ENCODE peak calls at places on chromosomes 2 and 18, in six cellular contexts. D, M, R, S, F and E are unnamed samples.

GRCh38 chr2:1685078-1685956 is 59.0 kb downstream of the PXDN start:
- DNase-seq in D (no peak), M (no peak), R (no peak), S (no peak), F (no peak), E (no peak)

GRCh38 chr2:195106681-195107380 is 550.2 kb upstream of the SLC39A10 start:
- DNase-seq in D (no peak), M (no peak), R (no peak), S (no peak), F (no peak), E (no peak)

GRCh38 chr2:203492965-203493364 is 42.1 kb downstream of the RAPH1 start:
- DNase-seq in D (no peak), M (no peak), R (no peak), S (no peak), F (no peak), E (no peak)

GRCh38 chr18:56890632-56891031 is 239.5 kb downstream of the WDR7 start:
- DNase-seq in D (no peak), M (no peak), R (no peak), S (no peak), F (peak), E (no peak)

GRCh38 chr2:239361311-239361642 is 39.5 kb downstream of the HDAC4 start:
- DNase-seq in D (no peak), M (no peak), R (no peak), S (peak), F (no peak), E (no peak)

GRCh38 chr18:76260941-76261472 is 234.0 kb downstream of the ZNF516 start:
- DNase-seq in D (no peak), M (no peak), R (no peak), S (peak), F (no peak), E (no peak)

GRCh38 chr2:191728710-191729597 is 51.0 kb downstream of the NABP1 start:
- DNase-seq in D (peak), M (no peak), R (no peak), S (no peak), F (peak), E (no peak)

GRCh38 chr2:75006041-75006440 is 47.6 kb downstream of the POLE4 start:
- DNase-seq in D (no peak), M (no peak), R (no peak), S (no peak), F (no peak), E (no peak)

GRCh38 chr2:183243760-183244159 is 119.5 kb downstream of the NUP35 start:
- DNase-seq in D (no peak), M (no peak), R (no peak), S (no peak), F (no peak), E (no peak)

GRCh38 chr18:24014986-24015896 is 687 bp downstream of the TTC39C start:
- DNase-seq in D (peak), M (peak), R (no peak), S (peak), F (peak), E (peak)

GRCh38 chr2:155431004-155431507 is 732.6 kb downstream of the KCNJ3 start:
- DNase-seq in D (no peak), M (no peak), R (no peak), S (no peak), F (no peak), E (no peak)

GRCh38 chr2:27811768-27812167 is 40.2 kb downstream of the MRPL33 start:
- DNase-seq in D (no peak), M (no peak), R (no peak), S (no peak), F (no peak), E (no peak)

GRCh38 chr2:182666674-182667320 is 49.3 kb upstream of the DNAJC10 start:
- DNase-seq in D (no peak), M (no peak), R (no peak), S (peak), F (peak), E (no peak)

GRCh38 chr2:24182507-24182906 is 7.7 kb downstream of the FAM228A start:
- DNase-seq in D (no peak), M (no peak), R (no peak), S (no peak), F (no peak), E (no peak)

GRCh38 chr2:45009303-45009927 is at the start of gene SIX2:
- DNase-seq in D (peak), M (peak), R (no peak), S (peak), F (peak), E (peak)

DNA sequence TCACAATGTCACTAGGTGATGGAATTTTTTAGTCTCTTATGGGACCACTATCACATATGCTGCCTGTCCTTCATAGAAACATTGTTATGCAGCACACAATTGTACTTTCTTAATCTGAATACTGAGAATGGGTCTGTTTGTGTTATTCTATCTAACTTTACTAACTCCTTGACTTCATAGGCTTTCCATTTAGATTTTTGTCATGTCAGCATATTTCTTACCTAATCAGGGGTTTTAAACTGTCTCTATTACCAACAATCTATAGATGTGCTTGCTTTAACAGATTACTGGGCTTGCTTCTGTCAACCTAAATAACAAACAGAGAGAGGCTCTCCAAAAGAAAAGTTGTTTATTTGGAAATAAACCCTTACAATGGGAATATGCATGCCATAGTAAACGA is 289.6 kb upstream of the ZNF804A start:
- DNase-seq in D (no peak), M (no peak), R (no peak), S (no peak), F (no peak), E (no peak)
- TF ChIP-seq CTCF in D (no peak), M (no peak), R (no peak), S (no peak), F (no peak), E (no peak)

GRCh38 chr18:50280707-50281294 is 522 bp downstream of the MBD1 start:
- DNase-seq in D (no peak), M (no peak), R (no peak), S (no peak), F (no peak), E (no peak)

GRCh38 chr18:50281972-50282520 is 723 bp upstream of the MBD1 start:
- DNase-seq in D (no peak), M (no peak), R (no peak), S (no peak), F (no peak), E (no peak)

GRCh38 chr18:50282521-50283335 is 1.4 kb upstream of the MBD1 start:
- DNase-seq in D (no peak), M (no peak), R (no peak), S (no peak), F (no peak), E (no peak)

GRCh38 chr18:50279752-50280151 is 1.6 kb downstream of the MBD1 start:
- DNase-seq in D (no peak), M (no peak), R (no peak), S (no peak), F (no peak), E (no peak)

GRCh38 chr18:50281295-50281971 is at the start of gene MBD1:
- DNase-seq in D (peak), M (peak), R (peak), S (peak), F (peak), E (peak)
- TF ChIP-seq CTCF in D (no peak), M (no peak), R (peak), S (peak), F (no peak), E (peak)

GRCh38 chr18:72458256-72458655 is 85.9 kb downstream of the CBLN2 start:
- DNase-seq in D (no peak), M (no peak), R (no peak), S (no peak), F (no peak), E (no peak)
- TF ChIP-seq CTCF in D (no peak), M (no peak), R (no peak), S (no peak), F (no peak), E (no peak)

GRCh38 chr2:4110273-4110672 is 406.9 kb downstream of the DCDC2C start:
- DNase-seq in D (no peak), M (no peak), R (no peak), S (no peak), F (no peak), E (no peak)
- TF ChIP-seq CTCF in D (peak), M (no peak), R (no peak), S (peak), F (no peak), E (no peak)

DNA sequence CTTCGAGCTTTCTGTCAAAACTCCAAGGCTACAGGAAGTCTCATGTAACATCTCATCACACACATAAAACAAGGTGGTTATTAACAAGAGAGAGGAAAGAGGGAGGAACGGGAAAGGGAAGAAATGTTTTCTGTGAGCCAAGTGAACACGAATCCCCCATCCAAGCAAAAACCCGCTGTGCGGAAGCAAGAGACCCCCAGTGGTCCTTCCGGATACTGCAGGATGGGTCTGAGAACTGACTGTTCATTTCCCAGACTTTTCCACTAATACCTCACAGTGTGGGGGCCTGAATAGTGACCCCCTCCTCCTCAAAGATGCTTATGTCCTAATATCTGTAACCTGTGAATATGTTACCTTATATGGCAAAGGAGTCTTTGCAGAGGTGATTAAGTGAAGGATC is 19.0 kb upstream of the DIPK1C start:
- DNase-seq in D (peak), M (no peak), R (no peak), S (peak), F (no peak), E (no peak)
- TF ChIP-seq CTCF in D (peak), M (no peak), R (peak), S (peak), F (peak), E (no peak)

DNA sequence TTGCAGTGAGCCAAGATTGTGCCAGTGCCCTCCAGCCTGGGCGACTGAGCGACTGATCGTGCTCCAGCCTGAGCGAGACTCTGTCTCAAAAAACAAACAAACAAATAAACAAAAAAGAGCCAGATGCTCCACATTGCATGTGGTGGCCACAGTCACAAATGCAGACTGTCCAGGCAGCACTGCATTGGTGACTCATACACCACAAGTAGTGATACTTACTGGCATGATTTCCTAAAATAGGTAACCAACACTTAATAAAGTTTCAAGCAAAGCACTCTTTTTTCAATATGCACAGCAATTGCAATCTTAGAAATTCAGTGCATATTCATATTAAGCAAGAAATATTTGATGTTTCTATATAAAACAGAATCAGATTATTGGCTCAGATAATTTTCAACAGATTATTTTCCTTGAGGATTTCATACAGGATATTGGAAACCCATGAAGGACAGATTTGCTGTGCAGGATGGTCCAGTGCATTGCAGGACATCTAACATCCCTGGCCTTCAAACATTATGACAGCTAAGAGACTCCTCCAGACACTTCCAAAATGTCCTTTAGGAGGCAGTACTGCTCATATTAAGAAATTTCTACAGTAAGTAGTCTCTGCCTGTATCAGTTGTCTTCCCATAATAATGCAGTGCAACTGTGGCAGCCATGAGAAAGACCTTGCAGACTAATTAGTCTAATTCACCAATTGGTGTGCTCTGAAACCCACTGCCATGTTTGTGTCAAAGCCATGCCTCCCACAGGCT is 10.5 kb upstream of the SLC1A4 start:
- DNase-seq in D (peak), M (no peak), R (no peak), S (no peak), F (peak), E (no peak)
- TF ChIP-seq CTCF in D (peak), M (no peak), R (peak), S (peak), F (peak), E (no peak)

DNA sequence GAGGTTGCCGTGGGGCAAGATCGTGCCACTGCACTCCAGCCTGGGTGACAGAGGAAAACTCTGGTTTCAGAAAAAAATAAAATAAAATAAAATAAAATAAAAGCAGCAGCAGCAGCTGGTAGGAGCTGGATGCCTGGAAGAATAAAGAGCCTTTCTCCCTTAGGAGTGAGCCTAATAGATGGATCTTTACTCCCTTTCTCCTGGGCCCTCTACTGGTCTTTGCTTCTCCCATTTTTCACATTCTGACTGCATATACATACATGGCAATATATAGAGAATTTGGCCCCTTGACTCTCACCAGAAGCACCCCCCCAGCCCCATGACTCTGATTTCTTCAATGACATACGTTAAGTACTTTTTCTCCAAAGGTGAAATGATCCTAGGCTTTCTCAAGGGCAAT is 9.8 kb upstream of the MALT1 start:
- DNase-seq in D (peak), M (no peak), R (no peak), S (peak), F (no peak), E (no peak)
- TF ChIP-seq CTCF in D (peak), M (no peak), R (peak), S (no peak), F (peak), E (no peak)

GRCh38 chr2:208358758-208359631 is 47.6 kb upstream of the PTH2R start:
- DNase-seq in D (no peak), M (no peak), R (no peak), S (no peak), F (no peak), E (no peak)

GRCh38 chr2:208356846-208357574 is 49.6 kb upstream of the PTH2R start:
- DNase-seq in D (no peak), M (no peak), R (no peak), S (no peak), F (no peak), E (no peak)

GRCh38 chr2:208360259-208361076 is 46.1 kb upstream of the PTH2R start:
- DNase-seq in D (no peak), M (no peak), R (no peak), S (no peak), F (no peak), E (no peak)

GRCh38 chr2:208361077-208361441 is 45.5 kb upstream of the PTH2R start:
- DNase-seq in D (no peak), M (no peak), R (no peak), S (no peak), F (no peak), E (no peak)

DNA sequence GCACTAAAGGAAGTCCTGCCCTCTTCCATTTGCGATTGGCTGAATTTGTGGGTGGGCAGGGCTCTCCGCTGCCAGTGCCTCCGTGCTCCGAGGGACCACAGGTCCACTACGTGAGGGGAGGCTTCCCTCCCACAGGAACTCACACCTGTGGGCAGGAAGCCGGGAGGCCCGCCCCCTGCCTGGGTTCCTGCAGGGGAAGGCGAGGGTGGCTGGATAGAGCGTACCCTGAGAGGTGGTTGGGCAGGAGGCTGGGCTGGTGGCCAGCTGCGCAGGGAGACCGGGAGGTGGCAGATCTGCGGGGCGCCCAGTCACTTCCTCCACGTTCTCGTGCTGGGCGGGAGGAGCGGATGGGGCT is 47.0 kb upstream of the PTH2R start:
- DNase-seq in D (no peak), M (no peak), R (no peak), S (no peak), F (no peak), E (no peak)
- TF ChIP-seq CTCF in D (no peak), M (no peak), R (no peak), S (no peak), F (no peak), E (no peak)

GRCh38 chr2:121476714-121477113 is 54.0 kb upstream of the RNU4ATAC start:
- DNase-seq in D (peak), M (no peak), R (no peak), S (peak), F (no peak), E (no peak)

GRCh38 chr2:121480826-121481225 is 49.9 kb upstream of the RNU4ATAC start:
- DNase-seq in D (peak), M (no peak), R (no peak), S (no peak), F (no peak), E (no peak)

GRCh38 chr2:121483021-121483420 is 47.7 kb upstream of the RNU4ATAC start:
- DNase-seq in D (no peak), M (no peak), R (no peak), S (no peak), F (no peak), E (no peak)

GRCh38 chr2:121478996-121479735 is 51.5 kb upstream of the RNU4ATAC start:
- DNase-seq in D (no peak), M (no peak), R (no peak), S (no peak), F (no peak), E (no peak)

GRCh38 chr2:121479882-121480522 is 50.7 kb upstream of the RNU4ATAC start:
- DNase-seq in D (no peak), M (peak), R (no peak), S (peak), F (peak), E (peak)
- TF ChIP-seq CTCF in D (peak), M (no peak), R (no peak), S (peak), F (peak), E (no peak)

DNA sequence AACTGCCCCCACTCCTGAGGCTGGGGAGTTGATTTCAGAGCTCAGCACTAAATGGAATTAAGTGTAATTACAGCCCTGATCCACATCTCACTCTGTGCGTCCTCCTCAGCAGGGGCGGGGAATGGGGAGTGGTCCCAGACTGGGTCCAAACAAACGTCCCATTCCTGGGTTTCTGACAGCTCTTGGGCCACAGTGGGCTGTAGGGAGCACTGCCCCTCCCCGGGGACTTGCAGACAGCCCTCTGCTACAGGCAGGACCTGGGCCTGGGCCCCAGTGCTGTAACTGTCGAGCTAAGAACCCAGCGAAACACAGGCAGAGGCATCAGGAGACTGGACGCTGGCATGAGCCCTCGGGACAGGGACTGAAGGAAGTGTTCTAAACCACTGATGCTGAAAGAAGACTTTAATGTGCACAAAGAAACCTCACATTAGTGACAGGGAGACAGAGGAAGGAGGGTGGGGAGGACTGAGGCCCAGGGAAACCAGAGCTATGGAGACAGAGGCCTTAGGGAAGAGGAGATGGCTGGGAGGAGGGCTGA is 5.7 kb upstream of the SEMA4C start:
- DNase-seq in D (no peak), M (no peak), R (no peak), S (peak), F (no peak), E (no peak)
- TF ChIP-seq CTCF in D (peak), M (no peak), R (no peak), S (peak), F (no peak), E (no peak)